ENCODE peak calls at places on chromosomes 12 and 14, in nine cellular contexts. C, F, X, T, Z, V, H, N and J are unnamed samples. For H3K36me3, the result is how much of the 10 kb centered on the place peaks cover.

GRCh38 chr12:64672925-64673409 is 62.7 kb downstream of the RASSF3 start:
- DNase-seq in C (peak), F (no peak), X (peak), T (no peak), Z (peak), V (no peak), H (no peak), N (no peak), J (no peak)

GRCh38 chr14:41873379-41874034 is 266.8 kb downstream of the LRFN5 start:
- DNase-seq in C (no peak), F (no peak), X (no peak), T (no peak), Z (no peak), V (no peak), H (no peak), N (no peak), J (no peak)

GRCh38 chr12:19402743-19403400 is 36.4 kb upstream of the AEBP2 start:
- DNase-seq in C (no peak), F (peak), X (no peak), T (no peak), Z (peak), V (no peak), H (no peak), N (no peak), J (peak)

GRCh38 chr12:92139634-92140555 is 5.8 kb downstream of the BTG1 start:
- DNase-seq in C (no peak), F (no peak), X (no peak), T (no peak), Z (no peak), V (no peak), H (no peak), N (peak), J (no peak)

GRCh38 chr12:52402873-52403510 is 3.1 kb downstream of the KRT82 start:
- DNase-seq in C (no peak), F (no peak), X (no peak), T (no peak), Z (no peak), V (no peak), H (no peak), N (no peak), J (no peak)

GRCh38 chr12:47190271-47190750 is 110.6 kb upstream of the AMIGO2 start:
- DNase-seq in C (no peak), F (no peak), X (no peak), T (no peak), Z (no peak), V (no peak), H (no peak), N (no peak), J (no peak)

GRCh38 chr14:56120091-56120632 is 2.0 kb downstream of the PELI2 start:
- DNase-seq in C (no peak), F (no peak), X (no peak), T (no peak), Z (no peak), V (no peak), H (no peak), N (no peak), J (no peak)

GRCh38 chr12:27177716-27178115 is 66.4 kb upstream of the STK38L start:
- DNase-seq in C (no peak), F (no peak), X (no peak), T (no peak), Z (no peak), V (no peak), H (no peak), N (no peak), J (no peak)

GRCh38 chr14:24674204-24674970 is 40.4 kb upstream of the GZMB start:
- DNase-seq in C (peak), F (no peak), X (no peak), T (no peak), Z (no peak), V (no peak), H (no peak), N (peak), J (no peak)

GRCh38 chr14:100594625-100594951 is 7.4 kb upstream of the BEGAIN start:
- DNase-seq in C (no peak), F (peak), X (no peak), T (no peak), Z (no peak), V (no peak), H (no peak), N (no peak), J (peak)

GRCh38 chr14:52342849-52343606 is 28.9 kb downstream of the PTGER2 start:
- DNase-seq in C (no peak), F (no peak), X (no peak), T (no peak), Z (no peak), V (no peak), H (no peak), N (no peak), J (no peak)

GRCh38 chr14:32224731-32225377 is 21.8 kb upstream of the RNU6-8 start:
- DNase-seq in C (no peak), F (no peak), X (no peak), T (no peak), Z (peak), V (no peak), H (peak), N (no peak), J (peak)

GRCh38 chr12:52032431-52032796 is 18.8 kb upstream of the NR4A1 start:
- DNase-seq in C (no peak), F (no peak), X (peak), T (no peak), Z (peak), V (peak), H (peak), N (no peak), J (peak)

GRCh38 chr12:1592444-1593231 is 1.7 kb downstream of the FBXL14 start:
- DNase-seq in C (peak), F (no peak), X (peak), T (peak), Z (peak), V (no peak), H (no peak), N (peak), J (no peak)

GRCh38 chr12:22653075-22653474 is 28.1 kb downstream of the ETNK1 start:
- DNase-seq in C (no peak), F (no peak), X (no peak), T (no peak), Z (no peak), V (no peak), H (no peak), N (no peak), J (no peak)

GRCh38 chr14:75232597-75232996 is 46.0 kb upstream of the FOS start:
- DNase-seq in C (peak), F (no peak), X (no peak), T (no peak), Z (no peak), V (no peak), H (no peak), N (no peak), J (no peak)

GRCh38 chr14:86654558-86655184 is 1124.7 kb downstream of the FLRT2 start:
- DNase-seq in C (peak), F (peak), X (peak), T (peak), Z (no peak), V (no peak), H (no peak), N (peak), J (no peak)

GRCh38 chr14:71855399-71856036 is 76.7 kb upstream of the RGS6 start:
- DNase-seq in C (peak), F (peak), X (peak), T (peak), Z (peak), V (no peak), H (no peak), N (peak), J (peak)

GRCh38 chr14:93010118-93010475 is 87.1 kb downstream of the CHGA start:
- DNase-seq in C (no peak), F (no peak), X (no peak), T (no peak), Z (no peak), V (no peak), H (no peak), N (no peak), J (no peak)
- H3K27ac ChIP-seq in C (no peak), F (no peak), X (peak), T (no peak), Z (no peak), V (no peak), H (no peak), N (no peak), J (no peak)

DNA sequence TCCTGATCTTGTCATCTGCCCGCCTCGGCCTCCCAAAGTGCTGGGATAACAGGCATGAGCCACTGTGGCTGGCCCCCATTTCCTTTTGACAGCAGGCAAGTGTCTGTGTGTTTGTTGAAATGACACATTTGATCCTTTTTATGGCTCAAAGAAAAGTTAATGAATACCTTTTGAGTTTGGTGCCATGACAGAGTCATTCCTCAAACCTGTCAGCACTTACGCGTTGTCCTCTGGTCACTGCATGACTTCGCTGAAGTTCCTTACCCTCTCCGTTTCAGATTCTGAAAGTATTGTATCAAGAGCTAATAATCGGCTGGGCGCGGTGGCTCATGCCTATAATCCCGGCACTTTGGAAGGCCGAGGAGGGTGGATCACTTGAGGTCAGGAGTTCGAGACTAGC is 32.4 kb downstream of the NEMF start:
- DNase-seq in C (no peak), F (no peak), X (no peak), T (no peak), Z (no peak), V (no peak), H (no peak), N (no peak), J (no peak)
- H3K36me3 ChIP-seq in C (under half), F (half or more), X (half or more), T (half or more), Z (under half), V (under half), H (half or more), N (under half), J (half or more)

DNA sequence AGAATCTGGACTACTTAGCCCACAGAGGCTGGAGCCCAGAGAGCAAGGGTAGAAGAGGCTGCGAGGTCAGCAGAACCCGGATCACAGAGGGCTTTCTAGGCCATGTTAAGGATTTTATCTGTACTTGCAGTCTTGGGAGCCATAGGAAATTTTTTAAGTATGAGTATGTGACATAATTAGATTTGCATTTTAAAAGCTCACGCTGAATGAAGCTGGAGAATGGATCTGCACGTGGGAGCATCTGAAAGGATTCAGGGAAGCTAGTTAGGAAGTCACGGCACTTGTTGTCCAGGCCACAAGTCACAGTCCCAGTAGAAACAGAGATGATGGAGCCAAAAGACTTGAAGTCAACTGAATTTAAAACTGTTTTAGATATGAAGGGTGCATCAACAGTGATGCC is 14.1 kb downstream of the CORO1C start:
- DNase-seq in C (no peak), F (no peak), X (no peak), T (no peak), Z (no peak), V (no peak), H (no peak), N (no peak), J (no peak)
- H3K27ac ChIP-seq in C (no peak), F (no peak), X (peak), T (no peak), Z (no peak), V (no peak), H (no peak), N (no peak), J (no peak)

GRCh38 chr14:102026934-102027333 is 59.9 kb downstream of the HSP90AA1 start:
- DNase-seq in C (no peak), F (no peak), X (no peak), T (no peak), Z (no peak), V (no peak), H (no peak), N (no peak), J (no peak)

GRCh38 chr14:102029956-102030355 is 56.9 kb downstream of the HSP90AA1 start:
- DNase-seq in C (no peak), F (no peak), X (no peak), T (no peak), Z (no peak), V (no peak), H (no peak), N (no peak), J (no peak)

GRCh38 chr14:102033241-102033640 is 53.6 kb downstream of the HSP90AA1 start:
- DNase-seq in C (no peak), F (no peak), X (no peak), T (no peak), Z (no peak), V (no peak), H (no peak), N (no peak), J (no peak)

GRCh38 chr14:102027951-102028350 is 58.9 kb downstream of the HSP90AA1 start:
- DNase-seq in C (no peak), F (no peak), X (no peak), T (no peak), Z (no peak), V (no peak), H (no peak), N (no peak), J (no peak)

GRCh38 chr14:102028733-102029132 is 58.1 kb downstream of the HSP90AA1 start:
- DNase-seq in C (no peak), F (no peak), X (peak), T (no peak), Z (no peak), V (no peak), H (no peak), N (no peak), J (no peak)
- H3K36me3 ChIP-seq in C (half or more), F (half or more), X (half or more), T (half or more), Z (under half), V (under half), H (half or more), N (under half), J (half or more)

DNA sequence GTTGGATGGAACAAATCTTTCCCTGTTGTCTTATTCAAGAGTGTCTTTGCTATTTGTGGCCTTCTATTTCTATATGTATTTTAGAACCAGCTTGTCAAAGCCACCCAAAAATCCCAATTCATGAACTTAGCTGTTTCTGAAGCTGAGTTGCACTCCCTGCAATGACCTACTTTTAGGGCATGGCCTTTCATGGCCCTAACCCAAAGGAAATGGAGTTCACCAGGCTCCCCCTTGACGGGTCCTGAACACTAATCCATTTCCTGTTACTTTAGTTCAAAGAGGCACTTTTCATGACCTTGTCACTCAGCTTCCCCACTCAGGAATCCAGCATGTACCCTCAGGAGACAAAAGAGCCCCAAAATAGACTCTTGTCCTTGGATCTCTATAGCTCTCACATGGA is 7.6 kb downstream of the TMED8 start:
- DNase-seq in C (peak), F (no peak), X (no peak), T (no peak), Z (no peak), V (no peak), H (no peak), N (no peak), J (no peak)
- H3K27ac ChIP-seq in C (no peak), F (no peak), X (no peak), T (no peak), Z (no peak), V (no peak), H (no peak), N (no peak), J (no peak)

DNA sequence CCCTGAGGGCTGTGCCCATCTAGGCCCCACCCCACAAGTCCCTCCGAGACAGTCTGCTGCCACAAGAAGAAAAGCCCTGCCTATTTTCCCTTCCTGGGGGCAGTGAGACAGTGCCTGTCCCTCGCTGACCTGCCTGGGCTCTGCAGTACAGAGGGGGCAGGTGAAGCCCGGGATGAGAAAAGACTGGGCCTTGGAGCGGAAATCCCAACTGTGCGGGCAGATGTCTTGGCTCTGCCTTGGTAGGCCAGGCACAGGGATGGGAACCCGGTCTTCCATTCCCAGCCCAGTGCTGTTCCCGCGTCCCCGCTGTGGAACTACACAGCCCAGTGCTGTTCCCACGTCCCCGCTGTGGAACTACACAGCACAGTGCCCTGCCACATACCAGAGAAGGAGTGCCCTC is 12.8 kb upstream of the NXPH4 start:
- DNase-seq in C (no peak), F (no peak), X (no peak), T (no peak), Z (no peak), V (no peak), H (no peak), N (no peak), J (no peak)
- H3K36me3 ChIP-seq in C (under half), F (half or more), X (half or more), T (half or more), Z (under half), V (under half), H (under half), N (under half), J (half or more)